ENCODE peak calls at places on chromosomes 2 and 18, in eight cellular contexts. C is body of pancreas, P is BJ, Y is ovary, N is OCI-LY7, A is lower lobe of right lung, R is heart left ventricle, D is fibroblast of lung. F is an unnamed sample.

GRCh38 chr2:148642891-148643416 is 1.6 kb upstream of the EPC2 start:
- DNase-seq in C (no peak), P (no peak), Y (no peak), N (no peak), A (no peak), R (peak), D (peak), F (no peak)

GRCh38 chr2:126908721-126909177 is 10.1 kb downstream of the TEX51 start:
- DNase-seq in C (no peak), P (no peak), Y (no peak), N (no peak), A (no peak), R (no peak), D (no peak), F (no peak)

GRCh38 chr2:205822578-205822977 is 140.3 kb downstream of the NRP2 start:
- DNase-seq in C (no peak), P (no peak), Y (no peak), N (no peak), A (no peak), R (no peak), D (peak), F (no peak)

GRCh38 chr2:195608768-195609454 is 48.1 kb upstream of the SLC39A10 start:
- DNase-seq in C (no peak), P (no peak), Y (no peak), N (no peak), A (no peak), R (no peak), D (no peak), F (no peak)

GRCh38 chr2:36356199-36356989 is 816 bp downstream of the CRIM1 start:
- DNase-seq in C (peak), P (no peak), Y (peak), N (peak), A (peak), R (peak), D (no peak), F (no peak)

GRCh38 chr2:109304731-109305470 is 175.9 kb downstream of the SH3RF3 start:
- DNase-seq in C (no peak), P (no peak), Y (no peak), N (no peak), A (no peak), R (no peak), D (no peak), F (no peak)

GRCh38 chr2:174771631-174772491 is 7.6 kb upstream of the CHRNA1 start:
- DNase-seq in C (peak), P (peak), Y (peak), N (peak), A (peak), R (peak), D (peak), F (no peak)

GRCh38 chr2:172095146-172095904 is 7.4 kb downstream of the DLX2 start:
- DNase-seq in C (no peak), P (no peak), Y (peak), N (peak), A (peak), R (no peak), D (peak), F (peak)

GRCh38 chr2:86468162-86469033 is 27.2 kb downstream of the KDM3A start:
- DNase-seq in C (no peak), P (no peak), Y (no peak), N (no peak), A (no peak), R (no peak), D (no peak), F (peak)

GRCh38 chr18:68429809-68430208 is 285.1 kb downstream of the TMX3 start:
- DNase-seq in C (no peak), P (no peak), Y (no peak), N (no peak), A (no peak), R (no peak), D (peak), F (no peak)

GRCh38 chr2:173287594-173287993 is 67.1 kb upstream of the CDCA7 start:
- DNase-seq in C (peak), P (no peak), Y (no peak), N (no peak), A (no peak), R (no peak), D (no peak), F (no peak)

GRCh38 chr2:38106420-38107182 is 30.6 kb upstream of the CYP1B1 start:
- DNase-seq in C (no peak), P (peak), Y (no peak), N (no peak), A (no peak), R (peak), D (peak), F (no peak)

GRCh38 chr2:105800036-105800755 is 55.5 kb downstream of the NCK2 start:
- DNase-seq in C (no peak), P (no peak), Y (no peak), N (no peak), A (no peak), R (no peak), D (peak), F (no peak)

GRCh38 chr2:42792583-42793313 is at the start of gene HAAO:
- DNase-seq in C (peak), P (no peak), Y (peak), N (no peak), A (peak), R (peak), D (no peak), F (no peak)

GRCh38 chr18:47075098-47075883 is 39.9 kb upstream of the ELOA2 start:
- DNase-seq in C (no peak), P (peak), Y (no peak), N (no peak), A (no peak), R (no peak), D (no peak), F (no peak)

GRCh38 chr2:64467463-64467843 is 13.5 kb downstream of the LGALSL start:
- DNase-seq in C (no peak), P (no peak), Y (no peak), N (no peak), A (peak), R (no peak), D (no peak), F (no peak)

GRCh38 chr2:18926633-18927524 is 337.5 kb upstream of the NT5C1B start:
- DNase-seq in C (no peak), P (no peak), Y (no peak), N (no peak), A (no peak), R (no peak), D (no peak), F (no peak)

GRCh38 chr18:49052891-49053644 is 102.3 kb upstream of the SMAD7 start:
- DNase-seq in C (no peak), P (peak), Y (no peak), N (no peak), A (no peak), R (no peak), D (peak), F (peak)

GRCh38 chr2:134021830-134022524 is 231.9 kb upstream of the MGAT5 start:
- DNase-seq in C (no peak), P (no peak), Y (no peak), N (peak), A (no peak), R (no peak), D (no peak), F (no peak)

GRCh38 chr2:187294043-187294442 is 154.0 kb downstream of the CALCRL start:
- DNase-seq in C (no peak), P (no peak), Y (no peak), N (no peak), A (no peak), R (no peak), D (no peak), F (no peak)

GRCh38 chr2:113175101-113175628 is 1.4 kb downstream of the PSD4 start:
- DNase-seq in C (no peak), P (no peak), Y (no peak), N (peak), A (no peak), R (no peak), D (no peak), F (peak)

GRCh38 chr2:42693013-42693575 is 70.8 kb downstream of the OXER1 start:
- DNase-seq in C (no peak), P (no peak), Y (no peak), N (no peak), A (peak), R (no peak), D (no peak), F (no peak)

GRCh38 chr2:172307800-172308199 is 119.6 kb upstream of the ITGA6 start:
- DNase-seq in C (peak), P (no peak), Y (no peak), N (no peak), A (no peak), R (peak), D (peak), F (no peak)

GRCh38 chr2:48315847-48316194 is 214.1 kb upstream of the STON1 start:
- DNase-seq in C (no peak), P (no peak), Y (no peak), N (peak), A (peak), R (no peak), D (no peak), F (no peak)

GRCh38 chr2:151999058-151999457 is 99.8 kb downstream of the CACNB4 start:
- DNase-seq in C (peak), P (no peak), Y (no peak), N (peak), A (peak), R (peak), D (peak), F (peak)

GRCh38 chr2:208183526-208183925 is 6.3 kb downstream of the C2orf80 start:
- DNase-seq in C (no peak), P (no peak), Y (no peak), N (no peak), A (peak), R (no peak), D (no peak), F (no peak)
- H3K4me3 ChIP-seq in C (no peak), P (no peak), Y (no peak), N (no peak), A (no peak), R (no peak), D (no peak), F (no peak)

DNA sequence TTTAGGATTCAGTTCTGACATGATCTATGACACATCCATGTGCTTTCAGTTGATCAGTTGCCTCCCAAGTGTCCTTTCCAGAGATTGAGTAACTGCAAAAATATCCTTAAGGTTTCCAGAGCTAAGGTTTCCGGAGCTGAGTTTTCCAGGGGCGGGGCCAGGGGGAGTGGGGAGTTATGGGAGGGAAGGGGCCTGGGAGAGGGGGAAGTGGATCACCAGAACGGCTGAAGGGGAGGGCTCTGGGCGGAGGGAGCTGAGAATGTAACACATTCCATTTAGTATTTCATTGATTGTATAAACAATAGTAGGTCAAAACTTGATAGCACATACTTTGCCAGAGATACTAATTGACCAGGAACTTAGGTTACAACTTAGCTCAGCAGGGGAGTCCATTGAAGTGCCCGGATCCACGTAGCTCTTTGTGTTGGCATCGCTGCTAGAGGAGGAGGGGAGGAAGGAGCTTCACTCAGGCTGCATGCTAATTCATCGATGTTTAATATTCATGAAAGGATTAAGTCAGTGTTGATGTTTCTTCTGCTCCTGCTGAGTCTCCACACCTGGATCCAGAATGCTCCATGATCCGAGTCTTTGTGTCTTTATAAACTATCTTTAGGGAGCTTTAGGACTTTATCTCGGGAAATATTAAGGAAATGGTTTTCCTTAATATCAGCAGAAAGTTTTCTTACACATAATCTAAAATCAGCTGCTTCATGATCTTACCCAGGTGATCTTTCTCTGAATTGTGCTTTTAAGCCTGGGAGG is 289.7 kb downstream of the ALPK2 start:
- DNase-seq in C (peak), P (no peak), Y (peak), N (no peak), A (no peak), R (no peak), D (no peak), F (no peak)
- H3K4me3 ChIP-seq in C (no peak), P (no peak), Y (no peak), N (no peak), A (no peak), R (no peak), D (no peak), F (no peak)

GRCh38 chr2:167480232-167480985 is 592.1 kb downstream of the XIRP2 start:
- DNase-seq in C (no peak), P (no peak), Y (no peak), N (no peak), A (no peak), R (no peak), D (no peak), F (no peak)

GRCh38 chr2:167478196-167478595 is 589.9 kb downstream of the XIRP2 start:
- DNase-seq in C (no peak), P (no peak), Y (no peak), N (no peak), A (no peak), R (no peak), D (no peak), F (no peak)

GRCh38 chr2:167484875-167485274 is 596.6 kb downstream of the XIRP2 start:
- DNase-seq in C (no peak), P (no peak), Y (no peak), N (no peak), A (no peak), R (no peak), D (no peak), F (no peak)

DNA sequence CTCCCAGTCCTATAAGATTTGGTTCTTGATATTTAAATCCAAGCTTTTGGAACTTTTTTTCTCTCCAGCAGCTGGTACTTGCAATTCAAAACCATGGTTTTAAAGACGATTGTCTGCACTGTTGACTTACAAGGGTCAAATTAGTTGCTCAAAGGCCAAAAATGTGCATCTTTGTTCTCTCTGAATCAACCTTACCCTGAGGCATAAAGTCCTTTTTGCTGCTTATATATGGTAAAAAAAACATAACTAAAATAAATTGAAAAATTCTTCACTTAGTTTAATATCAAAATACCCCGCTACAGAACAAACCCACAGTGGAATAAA is 592.7 kb downstream of the XIRP2 start:
- DNase-seq in C (no peak), P (no peak), Y (no peak), N (no peak), A (no peak), R (no peak), D (no peak), F (no peak)
- H3K4me3 ChIP-seq in C (no peak), P (no peak), Y (no peak), N (no peak), A (no peak), R (no peak), D (peak), F (no peak)

DNA sequence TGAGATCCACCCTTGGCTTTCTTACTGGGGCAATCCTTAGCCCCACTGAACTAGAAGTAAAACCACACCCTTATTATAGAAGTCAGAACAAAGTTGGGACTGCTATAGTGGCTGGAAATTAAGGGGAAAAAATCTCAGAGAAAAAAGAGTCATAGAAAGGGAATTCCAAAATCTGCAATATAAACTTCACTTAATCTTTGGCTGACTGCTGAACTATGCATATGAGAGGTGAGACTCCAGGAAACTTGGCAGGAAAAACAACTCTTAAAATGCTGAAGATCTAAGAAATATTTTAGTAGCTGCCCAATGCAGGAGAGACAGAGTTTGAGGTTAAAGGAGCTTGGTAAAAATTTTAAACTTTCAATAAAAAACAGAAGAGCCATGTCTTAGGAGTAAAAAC is 201.8 kb upstream of the FN1 start:
- DNase-seq in C (no peak), P (peak), Y (no peak), N (no peak), A (no peak), R (no peak), D (no peak), F (no peak)
- H3K4me3 ChIP-seq in C (no peak), P (no peak), Y (no peak), N (no peak), A (no peak), R (no peak), D (no peak), F (no peak)

GRCh38 chr2:11873346-11873745 is 126.9 kb downstream of the LPIN1 start:
- DNase-seq in C (no peak), P (no peak), Y (no peak), N (no peak), A (no peak), R (no peak), D (peak), F (no peak)

GRCh38 chr2:11871421-11871820 is 125.0 kb downstream of the LPIN1 start:
- DNase-seq in C (no peak), P (no peak), Y (no peak), N (no peak), A (no peak), R (no peak), D (no peak), F (no peak)

GRCh38 chr2:11872247-11872947 is 126.0 kb downstream of the LPIN1 start:
- DNase-seq in C (peak), P (no peak), Y (no peak), N (no peak), A (no peak), R (no peak), D (no peak), F (no peak)

GRCh38 chr2:11873766-11874165 is 127.3 kb downstream of the LPIN1 start:
- DNase-seq in C (no peak), P (no peak), Y (no peak), N (no peak), A (no peak), R (no peak), D (peak), F (no peak)

DNA sequence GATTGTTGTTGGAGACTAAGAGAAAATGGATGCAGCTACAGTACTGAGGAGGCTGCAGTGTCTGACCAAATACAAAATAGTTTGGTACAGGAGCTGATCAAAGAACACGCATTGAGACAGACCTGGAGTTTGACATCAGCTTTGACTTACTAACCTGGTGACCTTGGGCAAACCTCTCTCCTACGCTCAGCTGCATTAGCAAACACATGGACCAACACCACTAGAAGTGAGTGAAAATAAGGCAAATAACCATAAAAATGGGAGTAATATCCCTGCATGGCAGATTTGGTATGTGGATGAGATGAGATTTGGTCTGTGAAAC is 126.5 kb downstream of the LPIN1 start:
- DNase-seq in C (no peak), P (no peak), Y (no peak), N (no peak), A (no peak), R (no peak), D (no peak), F (no peak)
- H3K4me3 ChIP-seq in C (no peak), P (no peak), Y (no peak), N (no peak), A (no peak), R (no peak), D (no peak), F (no peak)

DNA sequence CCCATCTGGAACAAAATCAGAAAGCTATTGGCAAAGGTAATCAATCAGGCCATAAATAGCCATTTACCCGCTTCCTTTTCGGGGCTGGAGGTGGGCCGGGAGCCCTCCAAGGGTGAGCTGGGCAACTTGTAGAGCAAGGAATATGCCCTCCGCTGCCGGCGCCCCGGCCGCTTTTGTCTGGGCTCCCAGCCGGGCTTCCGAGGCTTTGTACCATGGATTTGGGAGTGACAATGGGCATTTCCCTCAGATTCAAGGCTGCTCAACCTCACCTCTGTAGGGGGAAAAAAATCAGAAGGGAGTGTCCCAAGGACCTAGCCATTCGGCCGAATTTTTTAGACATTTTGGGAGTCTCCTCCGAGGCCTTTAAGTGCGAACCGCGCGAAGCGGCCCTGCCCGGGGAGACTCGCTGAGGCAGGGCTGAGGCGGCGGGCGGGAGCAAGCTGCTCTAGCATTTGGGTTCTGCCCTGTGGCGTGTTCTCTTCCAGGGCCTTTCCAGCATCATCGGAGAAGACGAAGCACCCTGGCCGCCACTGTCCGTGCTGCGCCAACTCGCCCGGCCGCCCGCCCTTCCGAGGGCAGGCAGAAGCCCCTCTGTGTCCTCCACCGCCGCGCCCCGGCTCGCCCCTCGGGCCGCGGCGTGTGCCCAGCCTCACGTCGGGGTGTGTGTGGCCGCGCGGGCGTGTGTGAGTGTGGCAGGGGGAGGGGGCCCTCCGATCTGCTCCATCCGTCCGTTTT is 975 bp upstream of the HOXD9 start:
- DNase-seq in C (no peak), P (no peak), Y (no peak), N (no peak), A (no peak), R (no peak), D (no peak), F (no peak)
- H3K4me3 ChIP-seq in C (no peak), P (no peak), Y (peak), N (no peak), A (no peak), R (no peak), D (no peak), F (no peak)

DNA sequence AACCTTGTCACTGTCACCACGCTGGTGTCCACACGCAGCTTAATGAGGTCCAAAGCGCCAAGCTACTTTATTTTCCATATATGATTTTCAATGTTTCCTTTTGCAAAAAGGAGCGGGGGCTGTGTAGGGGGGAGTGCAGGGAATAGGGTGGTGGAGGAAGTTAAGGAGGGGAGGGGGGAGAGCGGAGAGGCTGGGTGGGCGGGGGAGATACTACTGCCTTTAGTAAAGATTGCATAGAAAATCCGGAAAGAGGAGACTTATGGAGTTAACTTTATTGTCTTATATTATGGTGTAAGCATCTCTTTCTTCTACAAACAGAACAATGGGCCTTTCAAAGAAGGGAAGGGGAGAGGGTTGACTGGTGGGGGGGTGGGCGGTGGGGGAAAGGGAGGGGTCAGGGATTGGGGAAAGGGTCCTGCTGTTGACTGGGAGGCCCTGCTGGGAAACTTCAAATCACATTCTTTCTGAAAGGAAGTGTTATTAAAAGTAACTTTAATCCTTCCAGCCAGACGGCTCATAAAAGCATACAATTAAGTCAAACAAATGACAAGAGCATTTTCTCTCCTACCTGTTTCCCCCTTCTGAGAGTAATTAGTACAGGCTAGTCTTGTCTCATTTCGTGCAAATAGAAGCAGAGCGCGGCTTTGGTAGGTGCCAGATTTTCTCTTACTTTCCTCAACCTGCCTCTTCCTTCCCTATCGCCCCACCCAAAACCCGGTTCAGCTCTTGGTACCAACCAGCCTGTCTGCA is 2112.8 kb upstream of the PIK3C3 start:
- DNase-seq in C (no peak), P (no peak), Y (no peak), N (no peak), A (no peak), R (no peak), D (no peak), F (no peak)
- H3K4me3 ChIP-seq in C (no peak), P (peak), Y (no peak), N (no peak), A (peak), R (no peak), D (peak), F (no peak)

GRCh38 chr2:235493402-235493774 is 455 bp upstream of the AGAP1 start:
- DNase-seq in C (no peak), P (no peak), Y (no peak), N (no peak), A (peak), R (no peak), D (peak), F (no peak)
- H3K4me3 ChIP-seq in C (peak), P (peak), Y (peak), N (no peak), A (peak), R (peak), D (peak), F (no peak)